ENCODE peak calls at places on chromosomes 2 and 18, in eight cellular contexts. L is D341Med; J is endothelial cell; C is astrocyte of the spinal cord; M is activated CD4-positive, CD25-positive, alpha-beta regulatory T cell; S is neural crest cell; F is T-helper 1 cell; A is stimulated activated CD8-positive, alpha-beta memory T cell treated with anti-CD3 and anti-CD28 coated beads, Interleukin-15, amount 100 ng/mL, for 1 hour. Q is an unnamed sample.

GRCh38 chr2:159090514-159091201 is 122.2 kb downstream of the TANC1 start:
- DNase-seq in L (no peak), J (no peak), C (peak; percentile 70), M (no peak), S (no peak), F (no peak), A (no peak), Q (no peak)

GRCh38 chr2:18593496-18593895 is 4.1 kb upstream of the NT5C1B start:
- DNase-seq in L (no peak), J (no peak), C (no peak), M (no peak), S (no peak), F (no peak), A (no peak), Q (no peak)

GRCh38 chr18:36786686-36787085 is 42.1 kb downstream of the TPGS2 start:
- DNase-seq in L (no peak), J (no peak), C (peak; percentile 78), M (no peak), S (no peak), F (no peak), A (no peak), Q (no peak)

GRCh38 chr2:54558188-54558975 is 102.3 kb downstream of the SPTBN1 start:
- DNase-seq in L (peak; percentile 73), J (peak; percentile 54), C (peak; percentile 85), M (no peak), S (peak; percentile 51), F (peak; percentile 64), A (no peak), Q (peak; percentile 89)

GRCh38 chr18:9716780-9717563 is 8.9 kb downstream of the RAB31 start:
- DNase-seq in L (no peak), J (no peak), C (no peak), M (no peak), S (no peak), F (no peak), A (no peak), Q (no peak)

GRCh38 chr2:235088608-235089020 is 136.8 kb downstream of the SH3BP4 start:
- DNase-seq in L (no peak), J (no peak), C (no peak), M (no peak), S (no peak), F (no peak), A (no peak), Q (no peak)

GRCh38 chr18:56291229-56291796 is 347.1 kb downstream of the TXNL1 start:
- DNase-seq in L (no peak), J (no peak), C (no peak), M (no peak), S (no peak), F (no peak), A (no peak), Q (no peak)

GRCh38 chr2:173151671-173152398 is 76.2 kb downstream of the MAP3K20 start:
- DNase-seq in L (no peak), J (no peak), C (peak; percentile 79), M (no peak), S (no peak), F (no peak), A (no peak), Q (no peak)

GRCh38 chr18:67618061-67618460 is 101.5 kb upstream of the DSEL start:
- DNase-seq in L (no peak), J (no peak), C (no peak), M (no peak), S (no peak), F (no peak), A (no peak), Q (no peak)

GRCh38 chr2:10323535-10323934 is 20.8 kb downstream of the HPCAL1 start:
- DNase-seq in L (no peak), J (no peak), C (no peak), M (no peak), S (no peak), F (no peak), A (no peak), Q (no peak)

Q was measured in NCI-H82.